ENCODE peak calls at places on chromosomes 3 and 15, in nine cellular contexts. C, G, T, D, K, X, W, U and P are unnamed samples.

GRCh38 chr3:44926172-44926571 is 49.8 kb downstream of the ZDHHC3 start:
- DNase-seq in C (no peak), G (no peak), T (no peak), D (no peak), K (no peak), X (no peak), W (no peak), U (peak; percentile 23), P (no peak)

GRCh38 chr3:101813817-101814440 is 34.9 kb downstream of the NXPE3 start:
- DNase-seq in C (no peak), G (no peak), T (peak; percentile 68), D (no peak), K (no peak), X (no peak), W (peak; percentile 61), U (peak; percentile 13), P (no peak)

GRCh38 chr3:15781131-15781530 is 16.6 kb downstream of the ANKRD28 start:
- DNase-seq in C (no peak), G (no peak), T (no peak), D (no peak), K (no peak), X (no peak), W (no peak), U (no peak), P (no peak)

GRCh38 chr15:90039996-90040395 is 38.9 kb downstream of the ZNF710 start:
- DNase-seq in C (no peak), G (no peak), T (no peak), D (no peak), K (no peak), X (no peak), W (no peak), U (no peak), P (no peak)

GRCh38 chr3:165603196-165603595 is 234.0 kb downstream of the BCHE start:
- DNase-seq in C (no peak), G (no peak), T (no peak), D (no peak), K (no peak), X (no peak), W (no peak), U (no peak), P (no peak)

GRCh38 chr3:187196573-187197094 is 652 bp upstream of the RTP1 start:
- DNase-seq in C (no peak), G (no peak), T (no peak), D (no peak), K (no peak), X (no peak), W (no peak), U (no peak), P (no peak)

GRCh38 chr3:119098620-119099222 is 47.2 kb upstream of the TEX55 start:
- DNase-seq in C (no peak), G (no peak), T (peak; percentile 58), D (peak; percentile 20), K (no peak), X (no peak), W (peak; percentile 38), U (peak; percentile 44), P (no peak)

GRCh38 chr3:190989213-190989612 is 126.7 kb upstream of the GMNC start:
- DNase-seq in C (no peak), G (no peak), T (no peak), D (no peak), K (no peak), X (no peak), W (no peak), U (no peak), P (no peak)

GRCh38 chr3:21170964-21171363 is 580.0 kb downstream of the ZNF385D start:
- DNase-seq in C (no peak), G (no peak), T (peak; percentile 50), D (peak; percentile 4), K (no peak), X (no peak), W (no peak), U (peak; percentile 28), P (no peak)

GRCh38 chr3:186461141-186461540 is 83.0 kb downstream of the CRYGS start:
- DNase-seq in C (no peak), G (no peak), T (peak; percentile 49), D (no peak), K (no peak), X (no peak), W (peak; percentile 67), U (peak; percentile 54), P (no peak)

GRCh38 chr15:90143176-90143655 is 40.9 kb upstream of the IDH2 start:
- DNase-seq in C (peak; percentile 40), G (peak; percentile 86), T (peak; percentile 47), D (peak; percentile 50), K (peak; percentile 89), X (peak; percentile 71), W (peak; percentile 49), U (peak; percentile 98), P (no peak)

GRCh38 chr3:179464296-179465092 is 13.2 kb upstream of the GNB4 start:
- DNase-seq in C (no peak), G (no peak), T (no peak), D (no peak), K (no peak), X (peak; percentile 9), W (no peak), U (peak; percentile 29), P (no peak)

GRCh38 chr15:78840661-78841060 is 29.4 kb upstream of the ADAMTS7 start:
- DNase-seq in C (no peak), G (no peak), T (no peak), D (no peak), K (no peak), X (peak; percentile 48), W (no peak), U (no peak), P (no peak)

GRCh38 chr3:52299815-52300611 is 12.4 kb downstream of the GLYCTK start:
- DNase-seq in C (no peak), G (no peak), T (peak; percentile 48), D (no peak), K (peak; percentile 62), X (no peak), W (peak; percentile 14), U (peak; percentile 94), P (no peak)

GRCh38 chr15:48888836-48889235 is 10.9 kb downstream of the EID1 start:
- DNase-seq in C (no peak), G (no peak), T (peak; percentile 26), D (no peak), K (no peak), X (no peak), W (peak; percentile 20), U (no peak), P (no peak)

GRCh38 chr3:23662079-23662617 is 143.6 kb upstream of the UBE2E1 start:
- DNase-seq in C (no peak), G (no peak), T (no peak), D (no peak), K (no peak), X (no peak), W (no peak), U (no peak), P (no peak)

GRCh38 chr3:193940526-193940925 is 195.4 kb upstream of the HES1 start:
- DNase-seq in C (no peak), G (no peak), T (no peak), D (no peak), K (no peak), X (no peak), W (no peak), U (no peak), P (no peak)

GRCh38 chr15:62896969-62897486 is 145.5 kb upstream of the TPM1 start:
- DNase-seq in C (no peak), G (peak; percentile 86), T (peak; percentile 99), D (peak; percentile 98), K (peak; percentile 88), X (no peak), W (peak; percentile 100), U (peak; percentile 67), P (peak; percentile 28)
- H3K4me3 ChIP-seq in C (no peak overlapping the region), G (no peak overlapping the region), T (no peak overlapping the region), D (peak overlapping the region; percentile 23), K (no peak overlapping the region), X (no peak overlapping the region), W (no peak overlapping the region), U (no peak overlapping the region), P (no peak overlapping the region)

DNA sequence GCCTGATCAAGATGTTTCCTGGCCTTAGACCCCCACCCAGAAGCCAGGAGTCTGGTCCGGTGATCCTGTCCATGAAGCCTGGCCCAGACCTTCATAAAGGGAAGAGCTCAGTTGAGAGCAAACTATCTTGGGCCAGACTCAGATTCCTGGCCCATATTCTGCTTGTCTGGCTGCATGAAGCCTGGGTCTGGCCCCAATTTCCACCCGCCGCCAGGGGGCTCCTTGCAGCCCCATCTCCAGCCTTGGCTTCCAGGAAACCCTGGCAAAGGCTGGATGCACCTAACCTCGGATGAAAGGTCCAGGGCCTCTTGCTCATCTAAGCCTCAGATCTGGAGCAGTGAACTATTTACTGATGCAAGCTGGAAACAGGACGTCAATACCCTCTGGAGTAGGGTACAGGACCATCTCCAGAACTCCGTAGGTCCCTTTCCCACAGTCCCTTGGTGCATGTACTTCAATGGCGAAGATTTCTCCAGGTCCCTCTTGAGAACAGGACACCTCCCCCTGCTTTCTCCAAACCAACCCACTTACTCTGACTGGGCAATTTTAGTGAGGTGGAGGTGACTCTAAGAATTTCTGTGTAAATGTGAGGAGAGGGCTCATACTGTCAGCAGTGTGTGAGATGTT is 5.6 kb downstream of the FOXL2 start:
- DNase-seq in C (no peak), G (peak; percentile 66), T (peak; percentile 66), D (no peak), K (no peak), X (no peak), W (peak; percentile 36), U (peak; percentile 82), P (peak; percentile 33)
- TF ChIP-seq CTCF in C (no peak), G (peak; percentile 45), T (peak; percentile 74), D (peak; percentile 92), K (no peak), X (peak; percentile 78), W (peak; percentile 72), U (peak; percentile 90), P (peak; percentile 59)

GRCh38 chr3:38478901-38479300 is 17.2 kb upstream of the EXOG start:
- DNase-seq in C (no peak), G (no peak), T (no peak), D (no peak), K (no peak), X (no peak), W (no peak), U (no peak), P (no peak)

GRCh38 chr3:38480930-38481329 is 15.2 kb upstream of the EXOG start:
- DNase-seq in C (no peak), G (no peak), T (no peak), D (no peak), K (no peak), X (no peak), W (no peak), U (no peak), P (no peak)

GRCh38 chr3:38477839-38478450 is 18.2 kb upstream of the EXOG start:
- DNase-seq in C (no peak), G (no peak), T (no peak), D (no peak), K (no peak), X (no peak), W (no peak), U (no peak), P (no peak)

GRCh38 chr3:38479431-38480092 is 16.6 kb upstream of the EXOG start:
- DNase-seq in C (no peak), G (peak; percentile 61), T (peak; percentile 81), D (peak; percentile 32), K (peak; percentile 73), X (no peak), W (peak; percentile 51), U (peak; percentile 64), P (no peak)

GRCh38 chr3:38480093-38480445 is 16.1 kb upstream of the EXOG start:
- DNase-seq in C (no peak), G (no peak), T (no peak), D (no peak), K (no peak), X (no peak), W (no peak), U (no peak), P (no peak)
- H3K4me3 ChIP-seq in C (no peak overlapping the region), G (no peak overlapping the region), T (no peak overlapping the region), D (no peak overlapping the region), K (no peak overlapping the region), X (no peak overlapping the region), W (no peak overlapping the region), U (no peak overlapping the region), P (no peak overlapping the region)

GRCh38 chr3:65895084-65895483 is 143.6 kb downstream of the MAGI1 start:
- DNase-seq in C (no peak), G (no peak), T (no peak), D (no peak), K (no peak), X (no peak), W (no peak), U (no peak), P (no peak)
- TF ChIP-seq CTCF in C (no peak), G (no peak), T (no peak), D (no peak), K (no peak), X (no peak), W (no peak), U (no peak), P (no peak)